ENCODE peak calls at places on chromosomes 16 and 17, in four cellular contexts. One of them, this sample, is unnamed. For H3K4me1, the result is how much of the 10 kb centered on the place peaks cover.

GRCh38 chr17:51627776-51628175 is 367.4 kb downstream of the UTP18 start:
- ATAC-seq in GM12878: no peak
- ATAC-seq in HepG2: no peak
- ATAC-seq in A549: no peak
- ATAC-seq in this sample: no peak

GRCh38 chr16:24737916-24738594 is 8.6 kb downstream of the TNRC6A start:
- ATAC-seq in GM12878: no peak
- ATAC-seq in HepG2: peak
- ATAC-seq in A549: no peak
- ATAC-seq in this sample: no peak

GRCh38 chr17:19897108-19897854 is 29.5 kb upstream of the ULK2 start:
- ATAC-seq in GM12878: no peak
- ATAC-seq in HepG2: peak
- ATAC-seq in A549: peak
- ATAC-seq in this sample: peak

GRCh38 chr17:75819116-75819515 is 25.1 kb downstream of the UNC13D start:
- ATAC-seq in GM12878: peak
- ATAC-seq in HepG2: peak
- ATAC-seq in A549: peak
- ATAC-seq in this sample: no peak

GRCh38 chr16:75761111-75761510 is 34.8 kb upstream of the CPHXL start:
- ATAC-seq in GM12878: peak
- ATAC-seq in HepG2: no peak
- ATAC-seq in A549: no peak
- ATAC-seq in this sample: no peak

GRCh38 chr16:57700801-57701551 is 6.4 kb downstream of the DRC7 start:
- ATAC-seq in GM12878: no peak
- ATAC-seq in HepG2: peak
- ATAC-seq in A549: no peak
- ATAC-seq in this sample: no peak

GRCh38 chr16:7376227-7376626 is 43.6 kb downstream of the RBFOX1 start:
- ATAC-seq in GM12878: no peak
- ATAC-seq in HepG2: no peak
- ATAC-seq in A549: no peak
- ATAC-seq in this sample: no peak

GRCh38 chr17:48617515-48618365 is 2.6 kb upstream of the HOXB8 start:
- ATAC-seq in GM12878: no peak
- ATAC-seq in HepG2: no peak
- ATAC-seq in A549: no peak
- ATAC-seq in this sample: no peak

GRCh38 chr16:85473909-85474640 is 139.0 kb upstream of the GSE1 start:
- ATAC-seq in GM12878: no peak
- ATAC-seq in HepG2: peak
- ATAC-seq in A549: peak
- ATAC-seq in this sample: no peak

GRCh38 chr17:65047939-65048338 is 8.6 kb downstream of the GNA13 start:
- ATAC-seq in GM12878: peak
- ATAC-seq in HepG2: no peak
- ATAC-seq in A549: no peak
- ATAC-seq in this sample: peak

GRCh38 chr17:40915199-40915661 is 22.2 kb downstream of the KRT23 start:
- ATAC-seq in GM12878: peak
- ATAC-seq in HepG2: peak
- ATAC-seq in A549: peak
- ATAC-seq in this sample: no peak

GRCh38 chr17:68794636-68795503 is 160.3 kb downstream of the ABCA8 start:
- ATAC-seq in GM12878: peak
- ATAC-seq in HepG2: no peak
- ATAC-seq in A549: peak
- ATAC-seq in this sample: peak

GRCh38 chr16:11637320-11637719 is 30.9 kb upstream of the SNN start:
- ATAC-seq in GM12878: no peak
- ATAC-seq in HepG2: no peak
- ATAC-seq in A549: no peak
- ATAC-seq in this sample: no peak
- H3K27ac ChIP-seq in GM12878: no peak
- H3K27ac ChIP-seq in HepG2: no peak
- H3K27ac ChIP-seq in A549: peak
- H3K27ac ChIP-seq in this sample: no peak

DNA sequence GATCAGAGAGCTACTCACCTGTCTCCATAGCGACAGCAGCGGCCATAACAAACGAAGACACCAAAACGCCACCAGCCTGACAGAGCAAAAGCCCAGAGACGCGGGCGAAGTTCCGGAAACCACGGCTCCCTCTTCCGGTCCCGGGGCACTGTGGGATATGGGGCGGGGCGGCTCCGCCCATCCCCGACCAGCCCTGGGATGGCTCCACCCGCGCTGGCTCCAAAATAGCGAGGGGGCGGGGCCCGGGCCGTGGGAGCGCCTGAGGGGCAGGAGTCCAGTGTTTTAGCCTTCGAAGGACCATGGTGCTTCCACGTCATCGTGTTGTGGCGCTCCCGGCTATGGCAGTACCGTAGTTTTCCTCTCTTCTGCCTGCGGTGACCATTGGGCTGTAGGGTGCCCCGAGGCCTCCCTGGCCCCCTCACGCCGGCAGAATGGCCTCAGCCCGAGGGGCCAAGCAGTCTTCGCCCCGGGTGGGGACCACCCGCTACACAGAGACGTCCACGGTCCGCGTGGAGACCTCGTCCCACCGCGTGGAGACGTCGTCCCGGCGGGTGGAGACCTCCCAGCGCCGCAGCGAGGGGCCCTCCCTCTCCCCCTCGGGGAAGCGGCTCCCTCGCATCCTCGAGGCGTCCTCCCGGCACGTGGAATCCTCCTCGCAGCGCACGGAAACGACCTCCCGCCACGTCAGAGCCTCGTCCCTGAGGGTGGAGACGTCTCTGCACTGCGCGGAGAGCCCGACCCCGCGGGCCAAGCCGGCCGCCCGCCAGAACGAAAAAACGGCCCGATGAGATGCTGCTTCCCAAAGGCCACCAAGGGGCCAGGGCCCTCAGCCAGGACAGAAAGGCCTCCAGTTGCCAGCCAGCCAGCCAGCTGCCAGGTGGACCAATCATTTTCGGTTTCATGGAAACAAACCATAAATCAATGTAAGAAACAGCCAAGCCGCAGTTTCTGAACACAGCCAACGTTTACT is at the start of the genes C17orf100 and MED31:
- ATAC-seq in GM12878: peak
- ATAC-seq in HepG2: peak
- ATAC-seq in A549: peak
- ATAC-seq in this sample: peak
- TF ChIP-seq EP300 in GM12878: no peak
- TF ChIP-seq EP300 in HepG2: no peak
- TF ChIP-seq EP300 in A549: no peak
- TF ChIP-seq EP300 in this sample: no peak

GRCh38 chr16:56349086-56349415 is 76.3 kb downstream of the AMFR start:
- ATAC-seq in GM12878: peak
- ATAC-seq in HepG2: peak
- ATAC-seq in A549: peak
- ATAC-seq in this sample: no peak
- H3K4me1 ChIP-seq in GM12878: under half
- H3K4me1 ChIP-seq in HepG2: under half
- H3K4me1 ChIP-seq in A549: under half
- H3K4me1 ChIP-seq in this sample: under half

GRCh38 chr16:9153502-9153864 is 62.0 kb downstream of the HAPSTR1 start:
- ATAC-seq in GM12878: no peak
- ATAC-seq in HepG2: no peak
- ATAC-seq in A549: no peak
- ATAC-seq in this sample: no peak

GRCh38 chr16:9152649-9153501 is 61.4 kb downstream of the HAPSTR1 start:
- ATAC-seq in GM12878: no peak
- ATAC-seq in HepG2: no peak
- ATAC-seq in A549: no peak
- ATAC-seq in this sample: no peak

GRCh38 chr16:9148376-9149015 is 57.1 kb downstream of the HAPSTR1 start:
- ATAC-seq in GM12878: no peak
- ATAC-seq in HepG2: no peak
- ATAC-seq in A549: no peak
- ATAC-seq in this sample: no peak

GRCh38 chr16:9151597-9151996 is 60.2 kb downstream of the HAPSTR1 start:
- ATAC-seq in GM12878: no peak
- ATAC-seq in HepG2: peak
- ATAC-seq in A549: peak
- ATAC-seq in this sample: no peak

GRCh38 chr16:9151074-9151473 is 59.6 kb downstream of the HAPSTR1 start:
- ATAC-seq in GM12878: no peak
- ATAC-seq in HepG2: no peak
- ATAC-seq in A549: no peak
- ATAC-seq in this sample: no peak
- H3K27ac ChIP-seq in GM12878: no peak
- H3K27ac ChIP-seq in HepG2: no peak
- H3K27ac ChIP-seq in A549: no peak
- H3K27ac ChIP-seq in this sample: no peak

GRCh38 chr16:27241658-27242057 is 26.9 kb downstream of the NSMCE1 start:
- ATAC-seq in GM12878: no peak
- ATAC-seq in HepG2: no peak
- ATAC-seq in A549: no peak
- ATAC-seq in this sample: no peak

GRCh38 chr16:27244363-27244755 is 24.2 kb downstream of the NSMCE1 start:
- ATAC-seq in GM12878: no peak
- ATAC-seq in HepG2: no peak
- ATAC-seq in A549: no peak
- ATAC-seq in this sample: no peak

GRCh38 chr16:27243725-27244362 is 24.7 kb downstream of the NSMCE1 start:
- ATAC-seq in GM12878: no peak
- ATAC-seq in HepG2: no peak
- ATAC-seq in A549: no peak
- ATAC-seq in this sample: no peak

GRCh38 chr16:27242398-27242797 is 26.2 kb downstream of the NSMCE1 start:
- ATAC-seq in GM12878: no peak
- ATAC-seq in HepG2: no peak
- ATAC-seq in A549: no peak
- ATAC-seq in this sample: no peak

DNA sequence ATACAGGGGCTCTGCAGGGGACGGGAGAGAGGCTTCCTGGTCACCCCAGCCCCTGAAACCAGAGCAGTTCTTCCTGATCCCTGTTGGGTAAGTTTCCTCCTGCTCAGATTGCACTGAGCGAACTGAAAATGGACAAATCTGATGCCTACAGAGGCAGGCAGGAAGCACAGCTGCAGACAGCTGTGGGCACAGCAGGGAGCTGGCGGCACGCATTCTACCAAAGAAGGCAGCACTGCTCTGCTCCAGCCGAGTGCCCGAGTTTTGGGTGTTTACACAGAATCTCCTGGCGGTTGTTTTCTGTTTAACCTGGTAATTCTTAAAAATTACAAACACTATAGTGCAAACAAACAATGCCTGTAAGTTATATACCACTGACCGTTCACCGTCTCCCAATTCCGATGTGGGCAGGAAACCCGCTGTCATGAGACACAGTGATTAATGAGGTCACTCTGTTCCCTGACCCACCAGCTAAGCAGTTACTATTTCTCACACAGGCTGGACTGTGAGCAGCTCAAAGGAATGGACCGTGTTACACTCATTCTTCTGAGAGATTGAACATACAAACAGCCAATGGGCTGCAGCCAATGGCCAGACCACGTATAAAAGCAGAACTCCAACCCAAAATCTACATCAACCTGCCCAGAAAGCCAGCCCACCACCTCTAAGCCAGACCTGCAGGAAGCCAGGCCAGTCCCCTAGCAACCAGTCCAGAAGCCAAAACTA is 25.5 kb downstream of the NSMCE1 start:
- ATAC-seq in GM12878: peak
- ATAC-seq in HepG2: peak
- ATAC-seq in A549: peak
- ATAC-seq in this sample: peak
- TF ChIP-seq EP300 in GM12878: peak
- TF ChIP-seq EP300 in HepG2: no peak
- TF ChIP-seq EP300 in A549: no peak
- TF ChIP-seq EP300 in this sample: no peak